ENCODE peak calls at places on chromosomes 16 and 17, in nine cellular contexts. Q is dorsolateral prefrontal cortex; F is neural progenitor cell; Y is GM23338; I is IMR-90; S is CD8-positive, alpha-beta memory T cell; M is ascending aorta; E is lower lobe of right lung; H is body of pancreas. U is an unnamed sample.

GRCh38 chr16:2848933-2849332 is 9.0 kb downstream of the PRSS22 start:
- DNase-seq in F (no peak), S (no peak), H (no peak), Y (no peak), Q (no peak), I (no peak), E (no peak), M (no peak), U (no peak)

GRCh38 chr16:89711601-89712475 is 8.9 kb downstream of the VPS9D1 start:
- DNase-seq in S (peak), Q (no peak), H (peak), Y (peak), M (no peak), I (peak), E (peak), F (peak), U (peak)

GRCh38 chr17:29349409-29349808 is 40.8 kb upstream of the TAOK1 start:
- DNase-seq in Y (no peak), Q (no peak), E (no peak), F (no peak), S (no peak), I (no peak), M (no peak), H (no peak), U (no peak)

GRCh38 chr17:1562178-1562643 is 381 bp downstream of the PITPNA start:
- DNase-seq in Q (no peak), Y (peak), M (no peak), F (no peak), E (peak), S (no peak), H (peak), I (no peak), U (no peak)

GRCh38 chr17:59893617-59894100 is 738 bp downstream of the RPS6KB1 start:
- DNase-seq in Q (no peak), M (peak), F (peak), S (no peak), E (no peak), H (no peak), I (peak), Y (peak), U (peak)

GRCh38 chr17:44916781-44917241 is 1.5 kb upstream of the GFAP start:
- DNase-seq in M (peak), F (no peak), S (no peak), H (peak), Y (no peak), Q (peak), E (peak), I (peak), U (no peak)

GRCh38 chr17:10251212-10251948 is 53.0 kb upstream of the GAS7 start:
- DNase-seq in I (no peak), S (no peak), H (no peak), E (no peak), Y (no peak), M (no peak), F (no peak), Q (no peak), U (no peak)

GRCh38 chr17:46194393-46195216 is 1.4 kb upstream of the KANSL1 start:
- DNase-seq in S (peak), Q (no peak), Y (peak), F (peak), M (no peak), I (peak), H (no peak), E (no peak), U (peak)

GRCh38 chr17:40004712-40005111 is 10.5 kb upstream of the CSF3 start:
- DNase-seq in E (no peak), S (no peak), H (no peak), Q (no peak), Y (no peak), M (no peak), I (no peak), F (no peak), U (no peak)

GRCh38 chr17:7889166-7889584 is 586 bp downstream of the CHD3 start:
- DNase-seq in E (peak), M (peak), Q (peak), F (peak), I (peak), H (peak), S (no peak), Y (peak), U (no peak)

GRCh38 chr17:45003877-45004276 is 35.8 kb upstream of the C1QL1 start:
- DNase-seq in E (no peak), S (no peak), Y (peak), Q (no peak), I (no peak), M (no peak), F (peak), H (no peak), U (no peak)

GRCh38 chr17:40777459-40777858 is 4.9 kb downstream of the KRT27 start:
- DNase-seq in Y (no peak), M (no peak), I (no peak), H (no peak), F (no peak), Q (no peak), S (no peak), E (no peak), U (no peak)

GRCh38 chr17:82238562-82239201 is 9.8 kb downstream of the SLC16A3 start:
- DNase-seq in E (peak), S (peak), H (no peak), F (no peak), Y (no peak), M (peak), I (peak), Q (peak), U (peak)

GRCh38 chr16:31451681-31452351 is 7.5 kb upstream of the ARMC5 start:
- DNase-seq in F (peak), Q (peak), Y (peak), S (no peak), I (peak), M (no peak), E (no peak), H (peak), U (no peak)

GRCh38 chr16:75494696-75495601 is at the start of gene CHST6:
- DNase-seq in Y (peak), S (no peak), I (no peak), Q (peak), M (no peak), E (no peak), F (peak), H (no peak), U (no peak)

GRCh38 chr16:66682271-66682670 is 14.3 kb downstream of the CMTM4 start:
- DNase-seq in I (no peak), M (no peak), Y (no peak), F (no peak), Q (no peak), E (no peak), H (no peak), S (no peak), U (no peak)

GRCh38 chr16:70290949-70291519 is 1.7 kb upstream of the AARS1 start:
- DNase-seq in E (no peak), Y (no peak), F (no peak), S (no peak), H (no peak), M (no peak), I (peak), Q (no peak), U (no peak)

GRCh38 chr16:25914357-25914962 is 222.7 kb downstream of the HS3ST4 start:
- DNase-seq in E (no peak), I (no peak), F (no peak), H (no peak), Q (no peak), Y (peak), S (no peak), M (no peak), U (no peak)

GRCh38 chr16:49701867-49702494 is 153.9 kb downstream of the ZNF423 start:
- DNase-seq in F (peak), H (peak), E (no peak), Q (peak), M (peak), I (no peak), Y (peak), S (no peak), U (no peak)

GRCh38 chr16:58658796-58659211 is 25.8 kb downstream of the SLC38A7 start:
- DNase-seq in Y (no peak), H (no peak), F (no peak), S (no peak), E (no peak), M (no peak), Q (no peak), I (peak), U (no peak)

GRCh38 chr17:21272881-21273839 is 11.4 kb upstream of the MAP2K3 start:
- DNase-seq in M (no peak), H (no peak), Y (no peak), E (no peak), S (no peak), I (no peak), F (no peak), Q (no peak), U (no peak)

GRCh38 chr17:49213803-49214202 is 3.3 kb downstream of the ABI3 start:
- DNase-seq in H (no peak), S (no peak), E (no peak), I (no peak), Y (no peak), M (no peak), Q (no peak), F (no peak), U (no peak)
- H3K4me3 ChIP-seq in H (no peak), S (peak), E (peak), I (no peak), Y (no peak), M (no peak), Q (peak), F (no peak), U (no peak)

GRCh38 chr16:20887207-20887606 is 13.0 kb downstream of the DCUN1D3 start:
- DNase-seq in F (no peak), Y (no peak), H (no peak), Q (no peak), I (no peak), E (no peak), M (no peak), S (no peak), U (no peak)
- H3K27ac ChIP-seq in F (no peak), Y (no peak), H (peak), Q (no peak), I (no peak), E (no peak), M (peak), S (no peak), U (no peak)

DNA sequence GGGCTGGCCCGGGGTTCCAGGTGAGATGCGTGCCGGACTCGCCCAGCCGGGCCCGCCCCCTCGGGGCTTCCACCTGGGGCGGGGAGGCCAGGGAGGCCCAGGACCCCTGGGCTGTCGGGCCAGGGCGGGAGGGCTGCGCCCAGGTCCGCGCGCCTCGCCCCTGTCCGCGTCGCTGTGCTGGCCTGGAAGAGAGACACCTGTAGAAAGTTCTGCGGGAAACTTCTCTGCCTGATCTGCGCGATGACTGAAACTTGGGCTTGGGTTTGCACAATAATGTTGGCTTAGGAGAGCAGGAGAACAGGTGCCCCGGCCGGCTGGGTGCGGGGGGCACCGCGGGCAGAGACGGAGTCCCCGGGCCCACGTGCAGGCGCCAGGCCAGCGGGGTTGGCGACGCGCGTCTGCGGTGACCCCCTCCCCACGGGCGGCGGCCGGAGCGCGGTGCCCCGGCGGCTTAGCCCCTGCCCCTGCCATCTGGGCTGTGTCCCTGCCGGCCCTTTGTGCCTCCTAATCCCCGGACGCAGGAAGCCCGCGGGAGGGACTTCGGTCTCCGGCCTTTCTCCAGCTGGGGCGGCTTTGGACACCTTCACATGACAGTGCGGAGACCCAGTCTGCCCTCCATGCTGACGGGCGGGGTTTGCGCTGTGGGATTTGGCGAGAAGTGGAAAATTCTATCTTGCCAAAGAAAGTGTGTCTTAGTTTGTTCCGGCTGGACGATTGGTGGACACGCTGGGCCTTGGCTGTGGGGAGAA is 483 bp downstream of the LLGL2 start:
- DNase-seq in M (no peak), E (no peak), Y (peak), I (no peak), F (peak), S (no peak), H (peak), Q (no peak), U (no peak)
- H3K4me3 ChIP-seq in M (peak), E (peak), Y (peak), I (peak), F (peak), S (peak), H (peak), Q (peak), U (peak)

GRCh38 chr17:4515501-4515900 is 16.8 kb downstream of the SPNS2 start:
- DNase-seq in I (no peak), M (no peak), Y (no peak), H (peak), E (no peak), S (no peak), Q (no peak), F (no peak), U (no peak)

GRCh38 chr17:4514206-4514605 is 15.5 kb downstream of the SPNS2 start:
- DNase-seq in M (no peak), H (peak), F (peak), S (no peak), Y (peak), Q (no peak), E (peak), I (no peak), U (no peak)

GRCh38 chr17:4516740-4517139 is 18.1 kb downstream of the SPNS2 start:
- DNase-seq in M (no peak), Y (no peak), Q (no peak), H (no peak), E (no peak), S (no peak), I (peak), F (no peak), U (no peak)

GRCh38 chr17:4513113-4514032 is 14.7 kb downstream of the SPNS2 start:
- DNase-seq in F (no peak), M (no peak), E (no peak), Y (no peak), Q (no peak), H (no peak), S (no peak), I (no peak), U (no peak)

DNA sequence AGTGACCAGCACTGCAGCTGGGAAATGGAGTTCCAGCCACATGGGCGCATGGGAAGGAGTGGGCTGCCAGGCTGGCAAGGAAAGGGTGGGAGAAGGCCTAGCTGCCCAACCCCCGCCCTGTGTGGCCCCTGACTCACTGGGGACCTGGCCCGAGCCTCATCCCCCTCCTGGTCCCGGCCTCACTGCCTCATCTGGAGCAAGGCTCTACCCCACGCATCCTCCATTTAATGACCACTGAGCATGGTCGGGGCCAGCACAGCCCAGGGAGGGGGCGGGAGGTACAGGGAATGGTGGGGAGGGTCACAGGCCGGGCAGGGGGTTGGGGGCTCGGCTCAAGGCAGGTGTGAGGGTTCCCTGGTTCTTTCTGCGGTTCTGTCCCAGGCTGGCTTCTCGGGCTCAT is 16.1 kb downstream of the SPNS2 start:
- DNase-seq in E (no peak), Y (no peak), H (no peak), I (no peak), F (no peak), S (no peak), Q (no peak), M (no peak), U (no peak)
- H3K27ac ChIP-seq in E (peak), Y (no peak), H (peak), I (no peak), F (no peak), S (no peak), Q (peak), M (no peak), U (no peak)